ENCODE peak calls at places on chromosomes 7 and 10, in five cellular contexts. J, K, Z, N and P are unnamed samples.

GRCh38 chr7:7527047-7527446 is 8.6 kb downstream of the COL28A1 start:
- DNase-seq in Z (no peak), N (no peak), J (no peak), K (no peak), P (no peak)

GRCh38 chr10:119509909-119510451 is 32.5 kb downstream of the RGS10 start:
- DNase-seq in J (no peak), Z (peak; percentile 71), N (no peak), K (peak; percentile 77), P (no peak)

GRCh38 chr7:27453702-27454405 is 208.8 kb downstream of the HIBADH start:
- DNase-seq in Z (no peak), N (peak; percentile 29), K (no peak), J (no peak), P (peak; percentile 48)

GRCh38 chr10:122464575-122464974 is 3.2 kb downstream of the HTRA1 start:
- DNase-seq in Z (no peak), J (no peak), K (no peak), N (no peak), P (no peak)

GRCh38 chr10:29254123-29255046 is 34.5 kb upstream of the LYZL1 start:
- DNase-seq in J (no peak), K (no peak), Z (no peak), N (peak; percentile 65), P (no peak)

GRCh38 chr10:36602374-36602773 is 523.0 kb upstream of the ANKRD30A start:
- DNase-seq in Z (no peak), N (no peak), K (no peak), J (no peak), P (no peak)

GRCh38 chr7:138625849-138626230 is 75.3 kb downstream of the SVOPL start:
- DNase-seq in Z (no peak), K (no peak), J (no peak), N (no peak), P (no peak)

GRCh38 chr10:43390791-43391190 is 18.2 kb downstream of the HNRNPF start:
- DNase-seq in N (peak; percentile 54), J (no peak), K (no peak), Z (no peak), P (no peak)

GRCh38 chr7:69177326-69177897 is 420.9 kb upstream of the AUTS2 start:
- DNase-seq in J (no peak), K (peak; percentile 33), N (no peak), Z (no peak), P (no peak)

GRCh38 chr10:8365935-8366911 is 311.7 kb downstream of the GATA3 start:
- DNase-seq in N (peak; percentile 84), Z (no peak), K (no peak), J (no peak), P (peak; percentile 96)

GRCh38 chr10:112182808-112183328 is 697 bp downstream of the GPAM start:
- DNase-seq in Z (no peak), J (no peak), N (no peak), K (no peak), P (no peak)

GRCh38 chr7:135169936-135170222 is 628 bp downstream of the CYREN start:
- DNase-seq in K (no peak), J (no peak), N (no peak), Z (no peak), P (no peak)

GRCh38 chr10:93475227-93475626 is 6.9 kb downstream of the MYOF start:
- DNase-seq in Z (no peak), J (no peak), N (no peak), K (no peak), P (no peak)

GRCh38 chr7:155962191-155962967 is 150.1 kb upstream of the SHH start:
- DNase-seq in Z (no peak), K (no peak), N (no peak), J (no peak), P (peak; percentile 58)

GRCh38 chr10:124998624-124999291 is 56.8 kb downstream of the ZRANB1 start:
- DNase-seq in N (no peak), J (peak; percentile 53), K (peak; percentile 3), Z (peak; percentile 39), P (no peak)

GRCh38 chr7:123823898-123824753 is 20.8 kb upstream of the HYAL4 start:
- DNase-seq in K (no peak), Z (no peak), J (no peak), N (no peak), P (no peak)

GRCh38 chr10:107576746-107577145 is 412.2 kb upstream of the SORCS1 start:
- DNase-seq in K (peak; percentile 23), J (no peak), N (no peak), Z (no peak), P (no peak)

GRCh38 chr10:103833731-103834365 is 21.5 kb downstream of the SH3PXD2A start:
- DNase-seq in N (peak; percentile 68), Z (peak; percentile 75), K (peak; percentile 92), J (no peak), P (no peak)

GRCh38 chr10:73887038-73888015 is 13.0 kb upstream of the CAMK2G start:
- DNase-seq in J (peak; percentile 83), K (peak; percentile 84), N (peak; percentile 85), Z (peak; percentile 88), P (peak; percentile 98)

GRCh38 chr7:38478404-38478803 is 152.8 kb downstream of the AMPH start:
- DNase-seq in Z (no peak), N (no peak), J (no peak), K (no peak), P (no peak)

GRCh38 chr10:78518224-78518623 is 484.6 kb downstream of the RPS24 start:
- DNase-seq in J (no peak), Z (no peak), N (no peak), K (no peak), P (no peak)

GRCh38 chr10:8051109-8051781 is 3.2 kb upstream of the GATA3 start:
- DNase-seq in J (no peak), Z (no peak), N (peak; percentile 24), K (no peak), P (no peak)

GRCh38 chr7:963236-964078 is 9.0 kb upstream of the ADAP1 start:
- DNase-seq in K (no peak), J (peak; percentile 67), N (no peak), Z (peak; percentile 47), P (no peak)

GRCh38 chr10:78724846-78725245 is 343.9 kb upstream of the ZMIZ1 start:
- DNase-seq in J (no peak), K (no peak), N (no peak), Z (no peak), P (no peak)

GRCh38 chr10:110901954-110902819 is 16.8 kb downstream of the BBIP1 start:
- DNase-seq in J (no peak), N (peak; percentile 52), Z (no peak), K (no peak), P (no peak)
- H3K27ac ChIP-seq in J (no peak overlapping the region), N (peak overlapping the region; percentile 24), Z (no peak overlapping the region), K (no peak overlapping the region), P (no peak overlapping the region)

GRCh38 chr10:133058267-133059092 is 29.2 kb upstream of the ADGRA1 start:
- DNase-seq in Z (peak; percentile 48), N (no peak), K (no peak), J (no peak), P (no peak)

GRCh38 chr10:133060022-133060421 is 27.7 kb upstream of the ADGRA1 start:
- DNase-seq in K (no peak), J (no peak), Z (peak; percentile 47), N (no peak), P (no peak)

GRCh38 chr10:133060466-133060865 is 27.3 kb upstream of the ADGRA1 start:
- DNase-seq in K (no peak), N (no peak), Z (peak; percentile 61), J (no peak), P (no peak)

GRCh38 chr10:133059093-133059470 is 28.6 kb upstream of the ADGRA1 start:
- DNase-seq in K (no peak), J (no peak), N (no peak), Z (peak; percentile 21), P (no peak)

DNA sequence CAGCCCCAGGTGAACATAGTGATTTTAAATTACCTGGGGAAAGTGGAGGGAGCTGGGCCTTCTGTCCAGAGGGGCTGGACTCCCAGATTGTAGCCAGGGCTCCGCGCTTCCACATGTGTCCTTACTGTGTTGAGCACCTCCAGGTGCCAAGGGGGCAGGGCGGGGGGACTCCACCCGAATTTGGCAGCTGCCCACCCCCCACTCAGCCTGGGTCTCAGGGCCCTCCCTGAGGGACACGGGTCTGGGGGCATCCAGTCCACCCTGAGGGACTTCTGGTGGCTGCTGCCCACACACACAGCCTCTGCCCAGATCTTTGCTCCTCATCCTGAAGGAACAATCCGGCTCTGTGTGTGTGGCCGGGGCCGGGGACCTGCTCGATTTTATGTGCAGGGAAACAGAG is 28.2 kb upstream of the ADGRA1 start:
- DNase-seq in N (no peak), K (no peak), J (no peak), Z (peak; percentile 20), P (no peak)
- H3K9me3 ChIP-seq in N (no peaks in the 10 kb centered on the region), K (no peaks in the 10 kb centered on the region), J (no peaks in the 10 kb centered on the region), Z (no peaks in the 10 kb centered on the region), P (no peaks in the 10 kb centered on the region)

GRCh38 chr7:130951303-130951975 is 217.4 kb upstream of the KLF14 start:
- DNase-seq in K (no peak), Z (no peak), J (no peak), N (no peak), P (no peak)
- H3K36me3 ChIP-seq in K (peaks cover 53% of the 10 kb centered on the region), Z (peaks cover 33% of the 10 kb centered on the region), J (peaks cover 19% of the 10 kb centered on the region), N (no peaks in the 10 kb centered on the region), P (peaks cover 55% of the 10 kb centered on the region)

DNA sequence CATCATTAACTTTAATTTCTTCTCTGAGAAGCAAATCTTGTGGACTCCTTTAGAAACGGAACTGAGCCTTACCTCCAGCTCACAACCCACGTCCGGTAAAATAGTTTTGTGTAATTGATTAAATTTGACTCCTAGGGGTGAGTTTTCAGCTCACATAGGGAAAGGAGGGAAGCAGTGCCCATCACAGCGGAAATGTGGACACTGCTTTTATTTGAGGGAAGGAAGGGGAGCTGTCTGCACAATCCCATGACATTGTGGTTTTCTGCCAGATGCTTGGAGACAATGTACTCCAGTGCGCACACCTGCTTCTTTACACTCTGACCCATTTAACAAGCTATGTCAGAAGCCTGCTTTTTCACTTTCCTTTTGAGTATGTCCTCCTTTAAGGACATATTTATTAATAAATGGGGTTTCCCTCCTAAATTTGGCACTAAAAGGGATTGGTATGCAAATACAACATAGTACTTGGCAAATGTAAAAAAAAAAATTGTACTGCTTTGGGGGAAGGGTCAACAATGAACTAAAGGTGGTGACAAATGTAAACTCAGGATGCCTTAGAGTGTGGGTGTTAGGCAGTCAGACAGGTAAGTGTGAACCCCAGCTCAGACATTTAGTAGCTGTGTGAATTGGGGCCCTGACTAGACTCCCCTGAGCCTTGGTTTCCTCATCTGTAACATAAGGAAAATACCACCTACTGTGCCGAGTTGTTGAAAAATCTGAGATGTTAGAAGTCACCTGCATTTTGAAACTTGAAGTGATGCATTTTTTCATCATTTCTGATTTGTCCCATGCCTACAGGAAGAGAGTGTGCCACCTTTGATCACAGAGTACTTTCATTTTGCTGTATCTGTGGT is 90.2 kb upstream of the KLF6 start:
- DNase-seq in Z (no peak), K (peak; percentile 26), N (no peak), J (no peak), P (no peak)
- H3K27ac ChIP-seq in Z (peak overlapping the region; percentile 49), K (peak overlapping the region; percentile 57), N (no peak overlapping the region), J (peak overlapping the region; percentile 81), P (no peak overlapping the region)

GRCh38 chr7:53214463-53214862 is 179.0 kb downstream of the POM121L12 start:
- DNase-seq in K (no peak), Z (no peak), J (no peak), N (no peak), P (no peak)
- H3K9me3 ChIP-seq in K (peaks cover 33% of the 10 kb centered on the region), Z (peaks cover 38% of the 10 kb centered on the region), J (peaks cover 20% of the 10 kb centered on the region), N (peaks cover 3% of the 10 kb centered on the region), P (peaks cover 2% of the 10 kb centered on the region)